ENCODE peak calls at places on chromosome 21, in four cellular contexts. One of them, this sample, is unnamed.
A peak's percentile ranks its signal among the peaks of the same experiment; 100 is the strongest.

GRCh38 chr21:42964086-42964485 is 10.3 kb upstream of the PKNOX1 start:
- DNase-seq in NCI-H1092: no peak
- DNase-seq in choroid plexus epithelial cell: no peak
- DNase-seq in NCI-H2029: no peak
- DNase-seq in this sample: no peak

GRCh38 chr21:25701529-25701928 is 33.2 kb downstream of the ATP5PF start:
- DNase-seq in NCI-H1092: no peak
- DNase-seq in choroid plexus epithelial cell: no peak
- DNase-seq in NCI-H2029: no peak
- DNase-seq in this sample: no peak

GRCh38 chr21:43590220-43590619 is 69.1 kb downstream of the HSF2BP start:
- DNase-seq in NCI-H1092: no peak
- DNase-seq in choroid plexus epithelial cell: no peak
- DNase-seq in NCI-H2029: no peak
- DNase-seq in this sample: no peak

GRCh38 chr21:27423073-27423472 is 456.2 kb upstream of the ADAMTS5 start:
- DNase-seq in NCI-H1092: no peak
- DNase-seq in choroid plexus epithelial cell: peak; percentile 95
- DNase-seq in NCI-H2029: no peak
- DNase-seq in this sample: no peak

GRCh38 chr21:43302769-43303168 is 124.2 kb downstream of the SIK1 start:
- DNase-seq in NCI-H1092: no peak
- DNase-seq in choroid plexus epithelial cell: no peak
- DNase-seq in NCI-H2029: no peak
- DNase-seq in this sample: no peak

GRCh38 chr21:42641311-42642218 is 11.9 kb upstream of the PDE9A start:
- DNase-seq in NCI-H1092: no peak
- DNase-seq in choroid plexus epithelial cell: no peak
- DNase-seq in NCI-H2029: no peak
- DNase-seq in this sample: no peak

GRCh38 chr21:46604975-46605758 is at the start of gene S100B:
- DNase-seq in NCI-H1092: no peak
- DNase-seq in choroid plexus epithelial cell: no peak
- DNase-seq in NCI-H2029: no peak
- DNase-seq in this sample: no peak

GRCh38 chr21:29155933-29156260 is 25.5 kb downstream of the MAP3K7CL start:
- DNase-seq in NCI-H1092: no peak
- DNase-seq in choroid plexus epithelial cell: no peak
- DNase-seq in NCI-H2029: no peak
- DNase-seq in this sample: no peak

GRCh38 chr21:38263493-38263892 is 6.7 kb downstream of the KCNJ15 start:
- DNase-seq in NCI-H1092: no peak
- DNase-seq in choroid plexus epithelial cell: peak; percentile 65
- DNase-seq in NCI-H2029: no peak
- DNase-seq in this sample: no peak

GRCh38 chr21:35280221-35280620 is 231.1 kb upstream of the RUNX1 start:
- DNase-seq in NCI-H1092: no peak
- DNase-seq in choroid plexus epithelial cell: no peak
- DNase-seq in NCI-H2029: no peak
- DNase-seq in this sample: no peak

GRCh38 chr21:45289655-45290515 is 2.2 kb upstream of the POFUT2 start:
- DNase-seq in NCI-H1092: no peak
- DNase-seq in choroid plexus epithelial cell: peak; percentile 66
- DNase-seq in NCI-H2029: no peak
- DNase-seq in this sample: no peak

GRCh38 chr21:37408464-37409193 is 42.1 kb downstream of the DYRK1A start:
- DNase-seq in NCI-H1092: no peak
- DNase-seq in choroid plexus epithelial cell: no peak
- DNase-seq in NCI-H2029: no peak
- DNase-seq in this sample: no peak

GRCh38 chr21:37139902-37140301 is 66.8 kb downstream of the TTC3 start:
- DNase-seq in NCI-H1092: no peak
- DNase-seq in choroid plexus epithelial cell: peak; percentile 83
- DNase-seq in NCI-H2029: no peak
- DNase-seq in this sample: no peak

GRCh38 chr21:44900559-44901251 is 20.0 kb downstream of the ITGB2 start:
- DNase-seq in NCI-H1092: no peak
- DNase-seq in choroid plexus epithelial cell: no peak
- DNase-seq in NCI-H2029: no peak
- DNase-seq in this sample: no peak

GRCh38 chr21:42695324-42696025 is 42.1 kb downstream of the PDE9A start:
- DNase-seq in NCI-H1092: no peak
- DNase-seq in choroid plexus epithelial cell: peak; percentile 32
- DNase-seq in NCI-H2029: peak; percentile 4
- DNase-seq in this sample: no peak